ENCODE peak calls at places on chromosomes 4 and X, in four cellular contexts. G is ELR, W is GM23338, O is MV-4-11. D is an unnamed sample.

GRCh38 chrX:70088791-70089190 is 26.5 kb downstream of the OTUD6A start:
- DNase-seq in G (no peak), W (no peak), O (no peak), D (no peak)

GRCh38 chrX:108090474-108091265 is 672 bp downstream of the PSMD10 start:
- DNase-seq in G (peak), W (no peak), O (no peak), D (no peak)

GRCh38 chr4:77349796-77350195 is 192.8 kb downstream of the CCNG2 start:
- DNase-seq in G (peak), W (no peak), O (no peak), D (no peak)

GRCh38 chrX:24341795-24342194 is 18.6 kb upstream of the SUPT20HL1 start:
- DNase-seq in G (peak), W (no peak), O (no peak), D (no peak)

GRCh38 chr4:1910643-1911042 is 39.5 kb downstream of the NSD2 start:
- DNase-seq in G (peak), W (peak), O (no peak), D (peak)

GRCh38 chrX:142549923-142550322 is 344.8 kb upstream of the MAGEC2 start:
- DNase-seq in G (no peak), W (no peak), O (no peak), D (no peak)

GRCh38 chr4:75633846-75634245 is 3.5 kb upstream of the CDKL2 start:
- DNase-seq in G (peak), W (no peak), O (peak), D (peak)

GRCh38 chr4:109729563-109730293 is at the start of gene PLA2G12A:
- DNase-seq in G (peak), W (peak), O (peak), D (peak)

GRCh38 chrX:97672138-97672537 is 788.4 kb downstream of the RPA4 start:
- DNase-seq in G (no peak), W (no peak), O (no peak), D (no peak)

GRCh38 chrX:37349131-37350033 is at the start of gene PRRG1:
- DNase-seq in G (peak), W (peak), O (peak), D (peak)

GRCh38 chr4:168840988-168841681 is 168.9 kb downstream of the CBR4 start:
- DNase-seq in G (no peak), W (peak), O (no peak), D (no peak)

GRCh38 chr4:86831262-86832090 is 17.7 kb downstream of the SLC10A6 start:
- DNase-seq in G (peak), W (no peak), O (no peak), D (peak)

GRCh38 chrX:19007868-19008267 is 24.0 kb upstream of the PHKA2 start:
- DNase-seq in G (no peak), W (no peak), O (no peak), D (no peak)

GRCh38 chrX:109830157-109830703 is 97.2 kb upstream of the ACSL4 start:
- DNase-seq in G (no peak), W (no peak), O (no peak), D (no peak)

GRCh38 chrX:114075073-114075673 is 508.7 kb upstream of the HTR2C start:
- DNase-seq in G (peak), W (no peak), O (peak), D (peak)

GRCh38 chr4:87975466-87975865 is at the start of gene SPP1:
- DNase-seq in G (peak), W (peak), O (peak), D (peak)

GRCh38 chr4:45350438-45350837 is 624.1 kb upstream of the GNPDA2 start:
- DNase-seq in G (peak), W (peak), O (no peak), D (no peak)

GRCh38 chrX:102154900-102155805 is 624 bp downstream of the BEX5 start:
- DNase-seq in G (no peak), W (peak), O (no peak), D (peak)

GRCh38 chr4:37879365-37879764 is 11.5 kb upstream of the TBC1D1 start:
- DNase-seq in G (no peak), W (no peak), O (peak), D (peak)

GRCh38 chr4:6470502-6471302 is 1.7 kb downstream of the PPP2R2C start:
- DNase-seq in G (peak), W (peak), O (no peak), D (no peak)

GRCh38 chr4:142817442-142817841 is 28.7 kb downstream of the INPP4B start:
- DNase-seq in G (peak), W (no peak), O (peak), D (peak)

D was measured in KBM-7.